ENCODE peak calls at places on chromosomes 16 and 17, in four cellular contexts. One of them, this sample, is unnamed.

GRCh38 chr17:2222901-2223616 is 80.5 kb downstream of the SMG6 start:
- DNase-seq in HT1080: no peak
- DNase-seq in hippocampal formation: no peak
- DNase-seq in heart right ventricle: peak
- DNase-seq in this sample: peak

GRCh38 chr17:60139438-60140285 is 10.1 kb upstream of the CA4 start:
- DNase-seq in HT1080: peak
- DNase-seq in heart right ventricle: peak
- DNase-seq in hippocampal formation: peak
- DNase-seq in this sample: peak

GRCh38 chr17:79850571-79851460 is 11.6 kb upstream of the CBX4 start:
- DNase-seq in hippocampal formation: no peak
- DNase-seq in heart right ventricle: no peak
- DNase-seq in HT1080: peak
- DNase-seq in this sample: peak

GRCh38 chr16:2527784-2528100 is 3.5 kb downstream of the CEMP1 start:
- DNase-seq in HT1080: no peak
- DNase-seq in hippocampal formation: no peak
- DNase-seq in heart right ventricle: no peak
- DNase-seq in this sample: peak

GRCh38 chr16:86355538-86355937 is 154.8 kb upstream of the FOXF1 start:
- DNase-seq in heart right ventricle: no peak
- DNase-seq in hippocampal formation: no peak
- DNase-seq in HT1080: peak
- DNase-seq in this sample: no peak

GRCh38 chr17:36133629-36134259 is 30.1 kb downstream of the CCL4 start:
- DNase-seq in HT1080: no peak
- DNase-seq in hippocampal formation: no peak
- DNase-seq in heart right ventricle: no peak
- DNase-seq in this sample: no peak

GRCh38 chr17:49187301-49187700 is 23.1 kb downstream of the GNGT2 start:
- DNase-seq in heart right ventricle: no peak
- DNase-seq in hippocampal formation: no peak
- DNase-seq in HT1080: no peak
- DNase-seq in this sample: no peak

GRCh38 chr16:50411034-50411433 is 42.2 kb upstream of the BRD7 start:
- DNase-seq in heart right ventricle: no peak
- DNase-seq in hippocampal formation: no peak
- DNase-seq in HT1080: no peak
- DNase-seq in this sample: no peak

GRCh38 chr16:3879258-3879886 is 1.1 kb downstream of the CREBBP start:
- DNase-seq in hippocampal formation: no peak
- DNase-seq in HT1080: no peak
- DNase-seq in heart right ventricle: peak
- DNase-seq in this sample: peak

GRCh38 chr17:33284022-33284421 is 9.1 kb downstream of the ASIC2 start:
- DNase-seq in hippocampal formation: no peak
- DNase-seq in HT1080: peak
- DNase-seq in heart right ventricle: no peak
- DNase-seq in this sample: no peak

GRCh38 chr16:49858200-49859129 is 2.6 kb upstream of the ZNF423 start:
- DNase-seq in heart right ventricle: peak
- DNase-seq in HT1080: no peak
- DNase-seq in hippocampal formation: peak
- DNase-seq in this sample: peak

GRCh38 chr16:80924372-80924978 is 82.2 kb downstream of the CMC2 start:
- DNase-seq in heart right ventricle: peak
- DNase-seq in hippocampal formation: no peak
- DNase-seq in HT1080: peak
- DNase-seq in this sample: peak

GRCh38 chr16:83300326-83300725 is 507.5 kb upstream of the HSBP1 start:
- DNase-seq in HT1080: no peak
- DNase-seq in hippocampal formation: no peak
- DNase-seq in heart right ventricle: no peak
- DNase-seq in this sample: no peak

GRCh38 chr17:30116661-30117547 is at the start of gene NSRP1:
- DNase-seq in heart right ventricle: peak
- DNase-seq in HT1080: peak
- DNase-seq in hippocampal formation: peak
- DNase-seq in this sample: peak

GRCh38 chr17:43703630-43704029 is 41.9 kb upstream of the MEOX1 start:
- DNase-seq in hippocampal formation: no peak
- DNase-seq in heart right ventricle: no peak
- DNase-seq in HT1080: no peak
- DNase-seq in this sample: no peak

GRCh38 chr17:5226940-5227878 is 7.5 kb downstream of the SCIMP start:
- DNase-seq in hippocampal formation: no peak
- DNase-seq in HT1080: no peak
- DNase-seq in heart right ventricle: no peak
- DNase-seq in this sample: no peak

GRCh38 chr17:48003686-48004120 is 32.8 kb downstream of the CDK5RAP3 start:
- DNase-seq in hippocampal formation: no peak
- DNase-seq in HT1080: no peak
- DNase-seq in heart right ventricle: no peak
- DNase-seq in this sample: no peak

GRCh38 chr16:64297863-64298579 is 823.8 kb downstream of the CDH11 start:
- DNase-seq in HT1080: no peak
- DNase-seq in hippocampal formation: no peak
- DNase-seq in heart right ventricle: no peak
- DNase-seq in this sample: no peak

GRCh38 chr16:6803171-6803570 is 529.5 kb upstream of the RBFOX1 start:
- DNase-seq in hippocampal formation: no peak
- DNase-seq in heart right ventricle: no peak
- DNase-seq in HT1080: no peak
- DNase-seq in this sample: no peak

GRCh38 chr17:74770498-74771318 is 5.4 kb downstream of the NAT9 start:
- DNase-seq in heart right ventricle: peak
- DNase-seq in hippocampal formation: peak
- DNase-seq in HT1080: no peak
- DNase-seq in this sample: peak

GRCh38 chr16:47507701-47508100 is 46.6 kb downstream of the PHKB start:
- DNase-seq in hippocampal formation: no peak
- DNase-seq in heart right ventricle: no peak
- DNase-seq in HT1080: no peak
- DNase-seq in this sample: no peak

GRCh38 chr16:67451061-67451703 is 20.3 kb downstream of the HSD11B2 start:
- DNase-seq in HT1080: no peak
- DNase-seq in heart right ventricle: peak
- DNase-seq in hippocampal formation: no peak
- DNase-seq in this sample: peak

GRCh38 chr17:70624208-70624607 is 454.9 kb downstream of the KCNJ2 start:
- DNase-seq in heart right ventricle: no peak
- DNase-seq in HT1080: no peak
- DNase-seq in hippocampal formation: no peak
- DNase-seq in this sample: no peak

GRCh38 chr16:54073356-54073755 is 213.2 kb downstream of the IRX3 start:
- DNase-seq in heart right ventricle: no peak
- DNase-seq in HT1080: no peak
- DNase-seq in hippocampal formation: no peak
- DNase-seq in this sample: no peak

GRCh38 chr16:73356401-73357079 is 308.6 kb upstream of the ZFHX3 start:
- DNase-seq in HT1080: no peak
- DNase-seq in heart right ventricle: no peak
- DNase-seq in hippocampal formation: no peak
- DNase-seq in this sample: no peak

GRCh38 chr16:71590584-71590983 is 13.7 kb upstream of the TAT start:
- DNase-seq in HT1080: no peak
- DNase-seq in hippocampal formation: no peak
- DNase-seq in heart right ventricle: no peak
- DNase-seq in this sample: no peak